ENCODE peak calls at places on chromosomes 1 and 21, in nine cellular contexts. J, Z, Q, O, M, X, I, L and B are unnamed samples.

GRCh38 chr1:63041660-63042059 is 257.7 kb downstream of the ATG4C start:
- DNase-seq in Z (no peak), O (no peak), J (no peak), Q (no peak), M (no peak), X (no peak), L (no peak), I (no peak), B (no peak)

GRCh38 chr1:50110656-50111055 is 1.9 kb downstream of the ELAVL4 start:
- DNase-seq in X (no peak), I (no peak), Z (peak), O (no peak), J (no peak), L (peak), Q (no peak), M (no peak), B (no peak)

GRCh38 chr1:164702216-164702615 is 143.2 kb downstream of the PBX1 start:
- DNase-seq in Z (no peak), L (no peak), M (no peak), J (peak), X (no peak), Q (no peak), O (no peak), I (peak), B (no peak)

GRCh38 chr21:42384184-42384583 is 11.7 kb downstream of the TMPRSS3 start:
- DNase-seq in Q (no peak), O (no peak), L (no peak), I (no peak), M (no peak), X (no peak), Z (no peak), J (no peak), B (no peak)

GRCh38 chr1:44820945-44821715 is 12.8 kb downstream of the BTBD19 start:
- DNase-seq in L (no peak), J (no peak), I (no peak), M (no peak), Z (no peak), X (no peak), Q (no peak), O (no peak), B (no peak)

GRCh38 chr1:166999090-166999489 is 10.0 kb downstream of the MAEL start:
- DNase-seq in L (no peak), Z (no peak), Q (no peak), I (no peak), O (no peak), X (no peak), J (peak), M (no peak), B (no peak)

GRCh38 chr1:185595835-185596667 is 138.1 kb upstream of the HMCN1 start:
- DNase-seq in M (peak), O (peak), I (peak), Z (peak), X (peak), J (peak), L (peak), Q (peak), B (peak)

GRCh38 chr1:157105988-157106812 is 6.6 kb upstream of the ETV3L start:
- DNase-seq in M (no peak), L (no peak), X (no peak), Q (no peak), I (peak), J (peak), Z (peak), O (no peak), B (peak)

GRCh38 chr1:244273845-244274619 is 177.7 kb downstream of the ADSS2 start:
- DNase-seq in M (peak), I (peak), X (no peak), Q (peak), O (no peak), Z (no peak), J (peak), L (no peak), B (no peak)

GRCh38 chr1:102897537-102897936 is 210.8 kb downstream of the COL11A1 start:
- DNase-seq in O (no peak), J (peak), Q (no peak), I (no peak), L (no peak), Z (no peak), M (no peak), X (no peak), B (no peak)

GRCh38 chr1:223712184-223712855 is at the start of gene CAPN2:
- DNase-seq in J (peak), X (peak), I (peak), M (peak), Z (peak), Q (peak), O (peak), L (peak), B (peak)

GRCh38 chr21:18832950-18833349 is 429.4 kb upstream of the TMPRSS15 start:
- DNase-seq in O (no peak), Z (no peak), Q (no peak), L (no peak), M (no peak), I (no peak), X (no peak), J (peak), B (no peak)

GRCh38 chr1:18639335-18640055 is 8.8 kb downstream of the PAX7 start:
- DNase-seq in Q (no peak), O (no peak), J (no peak), M (no peak), X (no peak), Z (no peak), L (no peak), I (no peak), B (no peak)

GRCh38 chr1:174775621-174776020 is 224.1 kb upstream of the CACYBP start:
- DNase-seq in O (no peak), M (no peak), J (no peak), L (no peak), I (no peak), Q (no peak), X (no peak), Z (no peak), B (no peak)

GRCh38 chr21:14454642-14455009 is 71.7 kb upstream of the HSPA13 start:
- DNase-seq in J (no peak), O (no peak), Z (no peak), M (no peak), Q (no peak), X (no peak), L (no peak), I (no peak), B (peak)

GRCh38 chr1:44810101-44810761 is 1.9 kb downstream of the BTBD19 start:
- DNase-seq in I (no peak), Z (no peak), X (no peak), L (no peak), M (peak), J (peak), O (no peak), Q (no peak), B (no peak)

GRCh38 chr1:117707371-117707770 is 101.5 kb downstream of the TENT5C start:
- DNase-seq in L (no peak), M (no peak), Q (no peak), X (no peak), Z (no peak), I (no peak), J (no peak), O (no peak), B (no peak)

GRCh38 chr1:160267284-160267991 is 5.1 kb upstream of the DCAF8 start:
- DNase-seq in O (no peak), J (no peak), Q (no peak), L (no peak), I (no peak), Z (peak), X (no peak), M (no peak), B (no peak)

GRCh38 chr1:175873290-175873689 is 129.9 kb upstream of the TNR start:
- DNase-seq in I (no peak), L (no peak), X (no peak), Z (no peak), J (no peak), M (no peak), Q (no peak), O (no peak), B (peak)

GRCh38 chr1:176102243-176102642 is 104.8 kb downstream of the COP1 start:
- DNase-seq in Z (no peak), O (no peak), J (peak), I (no peak), X (no peak), L (no peak), M (no peak), Q (no peak), B (no peak)

GRCh38 chr1:212595787-212596714 is 12.5 kb upstream of the ATF3 start:
- DNase-seq in Z (no peak), X (no peak), I (peak), O (no peak), L (peak), J (peak), Q (no peak), M (no peak), B (peak)
- TF ChIP-seq CTCF in Z (peak), X (peak), I (peak), O (peak), L (peak), J (peak), Q (no peak), M (peak), B (peak)

DNA sequence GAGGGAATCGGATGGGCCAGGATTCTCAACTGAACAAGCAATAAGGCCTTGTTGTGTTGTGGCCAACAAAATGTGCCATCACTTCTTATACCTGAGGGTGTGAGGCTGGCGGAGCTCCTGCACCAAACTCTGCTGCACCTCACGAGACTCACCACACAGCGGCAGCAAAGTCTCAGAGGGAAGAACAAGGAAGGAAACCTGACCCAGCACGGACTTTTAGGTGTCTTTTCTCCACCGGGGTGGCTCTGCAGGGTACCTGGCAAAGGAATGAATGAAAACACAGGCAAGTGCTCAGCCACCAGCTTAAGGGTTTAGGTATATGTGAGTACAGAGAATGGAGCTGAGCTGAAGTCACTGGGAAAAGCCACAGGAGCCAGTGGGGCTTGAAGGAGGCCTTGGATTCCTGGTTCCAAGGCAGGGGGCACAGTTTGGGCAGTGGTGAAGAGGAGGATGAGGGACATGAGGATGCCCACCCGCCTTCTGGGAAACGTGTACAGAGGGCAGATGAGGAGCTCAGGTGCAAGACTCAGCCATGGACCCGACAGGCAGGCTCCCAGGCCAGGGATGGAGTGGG is 31.1 kb upstream of the HSD3B1 start:
- DNase-seq in O (peak), J (peak), I (peak), Z (peak), L (peak), X (no peak), M (peak), Q (peak), B (peak)
- TF ChIP-seq CTCF in O (peak), J (peak), I (peak), Z (peak), L (peak), X (no peak), M (peak), Q (no peak), B (peak)

DNA sequence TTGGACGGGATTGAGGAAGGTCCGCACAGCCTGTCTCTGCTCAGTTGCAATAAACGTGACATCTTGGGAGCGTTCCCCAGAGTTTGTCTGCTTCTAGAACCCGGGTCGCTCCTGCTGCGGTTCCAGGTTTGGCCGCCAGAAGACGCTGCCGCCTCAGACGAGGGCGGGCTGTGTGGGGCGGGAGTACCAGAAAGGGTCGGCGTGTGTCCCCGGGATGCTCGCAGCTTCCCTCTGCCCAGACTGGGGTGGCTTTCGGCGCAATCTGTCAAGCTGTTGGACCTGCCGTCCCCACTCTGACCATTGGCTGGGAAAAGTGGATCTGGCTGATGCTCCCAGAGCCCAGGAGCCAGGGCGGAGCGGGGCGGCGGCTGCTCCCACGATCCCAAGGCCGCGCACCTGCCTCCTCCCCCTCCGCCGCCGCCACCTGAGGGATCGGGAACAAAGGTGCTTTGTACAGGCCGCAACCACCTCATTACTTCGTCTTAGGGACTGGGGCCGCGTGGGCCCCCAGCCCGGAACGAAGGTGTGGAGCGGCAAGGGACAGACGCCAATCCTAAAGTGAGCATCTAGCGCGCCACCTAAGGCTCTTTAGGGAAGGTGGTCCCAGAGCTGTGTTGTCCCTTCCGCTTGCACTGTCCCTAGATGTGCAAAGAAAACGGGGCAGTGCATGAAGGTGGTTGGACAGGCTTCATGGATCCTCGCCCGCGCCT is 683 bp upstream of the EFNA4 start:
- DNase-seq in I (peak), X (peak), L (peak), M (peak), Q (peak), Z (peak), O (peak), J (peak), B (peak)
- TF ChIP-seq CTCF in I (peak), X (peak), L (peak), M (peak), Q (peak), Z (peak), O (peak), J (peak), B (peak)

GRCh38 chr21:36861924-36862323 is 104.5 kb downstream of the HLCS start:
- DNase-seq in M (no peak), X (no peak), O (no peak), L (no peak), I (no peak), Q (no peak), J (no peak), Z (no peak), B (no peak)

GRCh38 chr21:36863260-36863659 is 103.2 kb downstream of the HLCS start:
- DNase-seq in X (no peak), O (no peak), J (no peak), I (no peak), L (no peak), Z (no peak), Q (no peak), M (no peak), B (no peak)

GRCh38 chr21:36859744-36860501 is 106.5 kb downstream of the HLCS start:
- DNase-seq in I (peak), X (no peak), O (no peak), L (no peak), M (peak), Q (peak), Z (peak), J (peak), B (no peak)

GRCh38 chr21:36861595-36861883 is 104.9 kb downstream of the HLCS start:
- DNase-seq in O (no peak), X (no peak), Q (no peak), Z (no peak), M (no peak), I (no peak), J (no peak), L (no peak), B (no peak)

DNA sequence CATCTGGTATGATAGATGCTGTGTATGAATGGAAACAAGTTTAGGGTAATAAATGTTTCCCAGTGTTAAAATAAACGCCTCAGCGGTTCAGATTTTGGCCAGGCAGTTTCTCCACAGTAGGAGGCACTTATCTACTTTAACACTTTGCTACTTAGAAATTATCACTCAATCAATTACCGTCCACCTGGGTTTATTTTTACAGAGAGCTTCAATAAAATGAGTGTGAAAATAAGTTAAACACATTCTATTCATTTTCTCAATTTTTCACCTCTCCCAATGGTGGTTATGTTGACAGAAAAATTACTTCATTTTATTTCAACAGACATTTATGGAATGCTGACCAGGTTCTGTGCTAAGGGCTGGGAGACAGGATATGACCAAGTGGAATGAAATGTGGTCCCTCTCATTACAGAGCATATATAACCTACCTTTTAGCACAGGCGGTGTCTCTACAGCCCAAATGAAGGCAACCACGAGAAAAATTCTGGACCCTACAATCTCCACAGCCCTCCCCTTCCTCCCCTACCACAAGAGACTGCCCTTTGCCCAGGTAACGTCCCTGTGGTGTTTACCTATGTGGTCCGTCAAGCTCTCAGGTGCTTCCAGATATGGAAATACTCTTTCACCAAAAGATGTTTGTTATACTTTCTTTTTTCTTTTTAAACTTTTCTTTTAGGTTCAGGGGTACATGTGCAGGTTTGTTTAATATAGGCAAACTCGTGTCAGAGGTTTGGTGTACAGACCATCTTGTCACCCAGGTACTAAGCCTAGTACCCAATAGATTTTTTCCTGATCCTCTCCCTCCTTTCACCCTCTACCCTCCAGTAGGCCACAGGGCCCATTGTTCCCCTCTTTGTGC is 105.5 kb downstream of the HLCS start:
- DNase-seq in M (no peak), Q (no peak), X (no peak), O (no peak), L (no peak), I (no peak), J (peak), Z (no peak), B (no peak)
- TF ChIP-seq CTCF in M (no peak), Q (no peak), X (no peak), O (no peak), L (no peak), I (no peak), J (no peak), Z (no peak), B (no peak)

GRCh38 chr1:22709227-22709626 is 1.4 kb upstream of the EPHB2 start:
- DNase-seq in M (no peak), Z (peak), J (no peak), O (no peak), I (peak), L (peak), Q (no peak), X (no peak), B (no peak)
- TF ChIP-seq CTCF in M (no peak), Z (peak), J (peak), O (peak), I (peak), L (peak), Q (no peak), X (no peak), B (no peak)

DNA sequence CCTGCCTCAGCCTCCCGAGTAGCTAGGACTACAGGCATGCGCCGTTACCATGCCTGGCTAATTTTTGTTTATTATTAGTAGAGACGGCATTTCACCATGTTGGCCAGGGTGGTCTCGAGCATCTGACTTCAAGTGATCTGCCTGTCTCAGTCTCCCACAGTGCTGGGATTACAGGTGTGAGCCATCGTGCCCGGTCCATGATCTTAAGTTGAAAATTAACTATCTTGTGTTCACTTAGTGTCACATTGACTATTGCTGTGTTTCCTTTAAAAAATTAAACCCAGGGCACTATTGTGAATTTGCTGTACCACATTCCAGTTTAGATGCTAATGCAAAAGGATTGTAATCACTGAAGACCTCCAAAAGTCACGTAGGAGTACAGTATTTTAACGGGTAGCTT is 14.1 kb downstream of the CMPK1 start:
- DNase-seq in O (no peak), I (no peak), J (no peak), Z (no peak), X (no peak), L (no peak), Q (no peak), M (no peak), B (no peak)
- TF ChIP-seq CTCF in O (no peak), I (no peak), J (no peak), Z (no peak), X (no peak), L (no peak), Q (no peak), M (no peak), B (no peak)

GRCh38 chr1:207063014-207063413 is 9.9 kb downstream of the PFKFB2 start:
- DNase-seq in Q (no peak), X (no peak), I (no peak), O (no peak), L (no peak), J (no peak), M (no peak), Z (no peak), B (no peak)
- TF ChIP-seq CTCF in Q (no peak), X (no peak), I (no peak), O (no peak), L (no peak), J (no peak), M (no peak), Z (no peak), B (no peak)